ENCODE peak calls at places on chromosomes 3 and 15, in eight cellular contexts. A is NCI-H1105; L is mammary epithelial cell; Y is NCI-H460; D is activated CD8-positive, alpha-beta memory T cell treated with anti-CD3 and anti-CD28 coated beads for 24 hours; G is H4; R is foreskin melanocyte; V is HT-29. X is an unnamed sample.

GRCh38 chr3:107738486-107739183 is 215.9 kb downstream of the BBX start:
- DNase-seq in G (no peak), A (no peak), V (no peak), Y (no peak), R (no peak), L (no peak), D (no peak), X (no peak)

GRCh38 chr15:73851679-73852078 is 21.7 kb upstream of the TBC1D21 start:
- DNase-seq in R (peak), G (peak), D (peak), L (peak), V (peak), A (no peak), Y (peak), X (peak)

GRCh38 chr3:161163297-161163696 is 57.8 kb upstream of the NMD3 start:
- DNase-seq in L (peak), Y (peak), V (peak), R (peak), D (no peak), A (no peak), G (peak), X (peak)

GRCh38 chr3:71989165-71989564 is 204.2 kb upstream of the PROK2 start:
- DNase-seq in R (no peak), G (no peak), A (no peak), Y (no peak), L (peak), V (no peak), D (no peak), X (peak)

GRCh38 chr15:96736384-96736783 is 405.9 kb downstream of the NR2F2 start:
- DNase-seq in L (no peak), Y (no peak), R (no peak), A (no peak), D (no peak), V (no peak), G (no peak), X (no peak)

GRCh38 chr3:78066287-78066686 is 1026.4 kb downstream of the ROBO2 start:
- DNase-seq in A (no peak), V (no peak), R (no peak), L (no peak), Y (no peak), D (no peak), G (no peak), X (no peak)

GRCh38 chr3:55309336-55309735 is 177.8 kb downstream of the WNT5A start:
- DNase-seq in R (no peak), L (no peak), D (no peak), G (no peak), Y (no peak), A (no peak), V (no peak), X (no peak)

GRCh38 chr3:183122257-183122932 is 23.1 kb upstream of the MCCC1 start:
- DNase-seq in D (no peak), G (peak), V (peak), L (peak), A (peak), Y (peak), R (no peak), X (peak)

GRCh38 chr3:33914731-33915389 is 116.4 kb downstream of the PDCD6IP start:
- DNase-seq in D (no peak), Y (no peak), A (no peak), L (no peak), V (no peak), G (no peak), R (no peak), X (no peak)

GRCh38 chr15:52042051-52042851 is 23.2 kb downstream of the MAPK6 start:
- DNase-seq in L (no peak), V (no peak), G (no peak), D (no peak), R (no peak), A (no peak), Y (no peak), X (no peak)

GRCh38 chr15:79192462-79193036 is 90.0 kb upstream of the ANKRD34C start:
- DNase-seq in V (no peak), L (no peak), D (no peak), Y (no peak), G (no peak), A (no peak), R (no peak), X (no peak)

GRCh38 chr15:80999623-81000036 is 1.1 kb upstream of the TLNRD1 start:
- DNase-seq in R (no peak), D (peak), V (peak), Y (no peak), L (no peak), A (no peak), G (no peak), X (peak)

GRCh38 chr3:31410411-31410810 is 122.3 kb upstream of the STT3B start:
- DNase-seq in A (no peak), Y (no peak), D (no peak), G (no peak), R (no peak), L (no peak), V (no peak), X (no peak)

GRCh38 chr3:18124501-18124900 is 300.6 kb downstream of the SATB1 start:
- DNase-seq in R (peak), G (peak), D (no peak), A (no peak), Y (no peak), L (peak), V (peak), X (peak)

GRCh38 chr15:39165026-39165706 is 415.7 kb upstream of the THBS1 start:
- DNase-seq in Y (no peak), D (no peak), R (peak), L (no peak), G (no peak), V (no peak), A (no peak), X (no peak)

GRCh38 chr3:124230928-124231456 is 239.1 kb upstream of the ROPN1 start:
- DNase-seq in R (no peak), Y (no peak), V (no peak), A (no peak), D (no peak), L (no peak), G (no peak), X (no peak)

GRCh38 chr3:34957707-34958106 is 681.6 kb upstream of the ARPP21 start:
- DNase-seq in L (no peak), A (no peak), R (no peak), G (no peak), V (no peak), D (no peak), Y (no peak), X (no peak)

GRCh38 chr3:63706321-63707085 is 54.0 kb downstream of the SNTN start:
- DNase-seq in D (no peak), A (no peak), G (no peak), R (peak), V (no peak), Y (no peak), L (peak), X (no peak)

GRCh38 chr3:142436936-142437585 is 10.8 kb downstream of the XRN1 start:
- DNase-seq in D (no peak), R (no peak), V (no peak), L (no peak), Y (no peak), G (no peak), A (no peak), X (no peak)

GRCh38 chr3:139093840-139094239 is 49.1 kb upstream of the PRR23C start:
- DNase-seq in D (no peak), V (no peak), Y (no peak), R (no peak), A (no peak), G (no peak), L (no peak), X (no peak)

GRCh38 chr3:122589297-122589696 is 11.8 kb downstream of the PARP15 start:
- DNase-seq in D (no peak), A (no peak), V (no peak), Y (no peak), L (no peak), G (no peak), R (no peak), X (no peak)

GRCh38 chr15:66291816-66292215 is 1.6 kb upstream of the DIS3L start:
- DNase-seq in D (no peak), R (no peak), G (no peak), A (no peak), Y (no peak), V (no peak), L (peak), X (no peak)

GRCh38 chr3:119990888-119991287 is 103.4 kb downstream of the GSK3B start:
- DNase-seq in G (no peak), A (no peak), R (peak), D (no peak), Y (no peak), L (peak), V (no peak), X (no peak)

GRCh38 chr15:71588746-71589145 is 221.6 kb upstream of the NR2E3 start:
- DNase-seq in L (peak), V (no peak), D (no peak), Y (no peak), A (no peak), R (peak), G (peak), X (no peak)

GRCh38 chr3:166052440-166052839 is 215.2 kb upstream of the BCHE start:
- DNase-seq in V (peak), G (peak), D (no peak), R (no peak), A (no peak), Y (no peak), L (no peak), X (no peak)

GRCh38 chr3:38960953-38961622 is 90.7 kb downstream of the SCN11A start:
- DNase-seq in L (peak), A (no peak), Y (peak), G (peak), R (peak), D (no peak), V (peak), X (peak)

GRCh38 chr15:25849431-25849921 is 13.7 kb downstream of the ATP10A start:
- DNase-seq in G (peak), D (no peak), R (peak), A (no peak), V (peak), L (no peak), Y (peak), X (peak)

GRCh38 chr3:45205126-45205525 is 21.0 kb downstream of the TMEM158 start:
- DNase-seq in Y (no peak), R (no peak), G (no peak), V (no peak), D (no peak), L (peak), A (no peak), X (no peak)

X was measured in LoVo.